ENCODE peak calls at places on chromosomes 11 and 22, in seven cellular contexts. B is pancreas; K is activated CD8-positive, alpha-beta memory T cell treated with anti-CD3 and anti-CD28 coated beads for 24 hours; X is LHCN-M2; G is posterior cingulate gyrus; S is stimulated activated CD4-positive, alpha-beta T cell treated with anti-CD3 and anti-CD28 coated beads, Interleukin-15, amount 100 ng/mL, for 1 hour; P is psoas muscle. C is an unnamed sample.

GRCh38 chr11:118133816-118134215 is 18.8 kb downstream of the SCN4B start:
- DNase-seq in G (no peak), X (no peak), S (no peak), P (no peak), K (no peak), B (no peak), C (no peak)

GRCh38 chr11:68990995-68991780 is 10.4 kb upstream of the MRGPRD start:
- DNase-seq in S (no peak), B (no peak), K (no peak), G (no peak), P (peak), X (no peak), C (no peak)

GRCh38 chr11:56670984-56671383 is 7.5 kb downstream of the OR5AR1 start:
- DNase-seq in G (no peak), K (no peak), B (no peak), S (no peak), P (no peak), X (no peak), C (no peak)

GRCh38 chr11:46458491-46458890 is 66.9 kb upstream of the CHRM4 start:
- DNase-seq in P (no peak), G (no peak), X (no peak), K (no peak), S (no peak), B (no peak), C (no peak)

GRCh38 chr22:32322986-32323385 is 34.7 kb upstream of the RFPL3 start:
- DNase-seq in K (peak), P (no peak), G (no peak), X (no peak), S (no peak), B (no peak), C (no peak)

GRCh38 chr11:33767624-33768023 is 6.7 kb downstream of the FBXO3 start:
- DNase-seq in G (no peak), X (no peak), P (no peak), B (no peak), S (no peak), K (no peak), C (no peak)

GRCh38 chr11:61129608-61130523 is 27.6 kb downstream of the CD5 start:
- DNase-seq in G (peak), B (peak), X (peak), P (peak), S (peak), K (peak), C (peak)

GRCh38 chr11:30406978-30407762 is 84.3 kb downstream of the ARL14EP start:
- DNase-seq in K (no peak), S (no peak), G (no peak), X (no peak), P (no peak), B (no peak), C (no peak)

GRCh38 chr11:4187055-4187988 is 92.7 kb downstream of the RRM1 start:
- DNase-seq in B (peak), P (peak), G (peak), K (peak), X (peak), S (peak), C (peak)

GRCh38 chr11:129930306-129930705 is 34.9 kb upstream of the NFRKB start:
- DNase-seq in B (no peak), P (no peak), X (no peak), S (no peak), K (no peak), G (no peak), C (no peak)

GRCh38 chr11:124834526-124835190 is 30.6 kb upstream of the ROBO3 start:
- DNase-seq in G (no peak), K (no peak), S (no peak), B (no peak), P (no peak), X (no peak), C (no peak)